ENCODE peak calls at places on chromosomes 4 and X, in four cellular contexts. L is CD8-positive, alpha-beta T cell; A is HFF-Myc; P is ascending aorta. M is an unnamed sample.

GRCh38 chr4:102541708-102542107 is 40.5 kb downstream of the NFKB1 start:
- DNase-seq in A (no peak), L (no peak), P (no peak), M (no peak)

GRCh38 chrX:45622538-45622937 is 421.9 kb upstream of the DIPK2B start:
- DNase-seq in L (no peak), A (peak), P (no peak), M (peak)

GRCh38 chr4:98046665-98047064 is 96.6 kb downstream of the STPG2 start:
- DNase-seq in P (no peak), A (no peak), L (no peak), M (no peak)

GRCh38 chr4:45437381-45437780 is 686.5 kb downstream of the GABRG1 start:
- DNase-seq in P (no peak), A (no peak), L (no peak), M (no peak)

GRCh38 chr4:119131160-119131559 is 4.5 kb upstream of the MYOZ2 start:
- DNase-seq in A (no peak), L (no peak), P (no peak), M (no peak)

GRCh38 chr4:185892165-185892564 is 80.2 kb upstream of the SORBS2 start:
- DNase-seq in A (no peak), L (no peak), P (no peak), M (no peak)

GRCh38 chr4:15848191-15848842 is 70.2 kb downstream of the CD38 start:
- DNase-seq in P (no peak), L (no peak), A (no peak), M (no peak)

GRCh38 chrX:149286940-149287349 is 218.2 kb downstream of the IDS start:
- DNase-seq in A (no peak), P (no peak), L (peak), M (no peak)

GRCh38 chr4:74316397-74316796 is 8.1 kb downstream of the EPGN start:
- DNase-seq in P (no peak), L (no peak), A (no peak), M (no peak)

DNA sequence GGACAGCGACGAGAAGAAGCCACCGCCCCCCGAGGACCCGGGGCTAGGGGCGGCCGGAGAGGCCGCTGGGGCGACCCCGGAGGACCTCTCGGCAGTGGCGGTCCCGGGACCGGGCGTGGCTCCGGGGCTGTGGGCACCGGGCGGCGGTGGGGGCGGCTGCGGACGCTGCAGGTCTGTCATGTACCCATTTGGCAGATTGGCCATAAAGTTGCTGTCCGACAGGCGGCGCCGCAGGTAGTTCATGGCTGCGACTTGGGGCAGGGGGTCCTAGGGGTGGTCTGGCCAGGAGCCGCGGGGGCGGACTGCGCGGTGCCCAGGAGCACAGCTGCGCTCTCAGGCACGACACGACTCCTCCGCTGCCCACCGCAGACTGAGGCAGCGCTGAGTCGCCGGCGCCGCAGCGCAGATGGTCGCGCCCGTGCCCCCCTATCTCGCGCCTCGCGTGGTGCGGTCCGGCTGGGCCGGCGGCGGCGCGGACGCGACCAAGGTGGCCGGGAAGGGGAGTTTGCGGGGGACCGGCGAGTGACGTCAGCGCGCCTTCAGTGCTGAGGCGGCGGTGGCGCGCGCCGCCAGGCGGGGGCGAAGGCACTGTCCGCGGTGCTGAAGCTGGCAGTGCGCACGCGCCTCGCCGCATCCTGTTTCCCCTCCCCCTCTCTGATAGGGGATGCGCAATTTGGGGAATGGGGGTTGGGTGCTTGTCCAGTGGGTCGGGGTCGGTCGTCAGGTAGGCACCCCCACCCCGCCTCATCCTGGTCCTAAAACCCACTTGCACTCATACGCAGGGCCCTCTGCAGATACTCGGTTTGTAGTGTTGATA is at the start of gene SYN1:
- DNase-seq in L (peak), A (peak), P (no peak), M (no peak)
- H3K4me3 ChIP-seq in L (peak), A (peak), P (peak), M (peak)

GRCh38 chr4:77697860-77698599 is 92.4 kb downstream of the CXCL13 start:
- DNase-seq in L (no peak), A (peak), P (no peak), M (peak)
- TF ChIP-seq CTCF in L (no peak), A (peak), P (no peak), M (peak)

DNA sequence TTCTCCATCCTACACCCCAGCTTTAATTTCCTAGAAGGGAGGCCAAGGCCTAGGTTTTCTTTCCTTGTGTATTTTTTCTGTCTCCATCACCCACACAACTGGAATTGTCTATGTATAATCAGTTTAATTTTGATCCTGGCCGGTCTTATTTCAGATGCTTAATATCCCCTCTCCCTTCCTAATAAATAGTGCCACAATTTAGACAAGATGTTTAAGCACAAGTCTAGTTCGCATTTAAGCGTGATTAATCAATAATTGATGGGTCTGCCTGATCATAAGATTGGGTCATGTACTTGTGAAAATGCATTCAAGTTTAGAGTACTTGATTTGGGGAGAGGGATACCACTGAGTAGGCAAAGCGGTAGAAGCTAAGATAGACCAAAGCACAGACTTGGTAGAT is 2.4 kb downstream of the BMP2K start:
- DNase-seq in L (no peak), P (no peak), A (no peak), M (no peak)
- H3K4me3 ChIP-seq in L (no peak), P (peak), A (peak), M (peak)

DNA sequence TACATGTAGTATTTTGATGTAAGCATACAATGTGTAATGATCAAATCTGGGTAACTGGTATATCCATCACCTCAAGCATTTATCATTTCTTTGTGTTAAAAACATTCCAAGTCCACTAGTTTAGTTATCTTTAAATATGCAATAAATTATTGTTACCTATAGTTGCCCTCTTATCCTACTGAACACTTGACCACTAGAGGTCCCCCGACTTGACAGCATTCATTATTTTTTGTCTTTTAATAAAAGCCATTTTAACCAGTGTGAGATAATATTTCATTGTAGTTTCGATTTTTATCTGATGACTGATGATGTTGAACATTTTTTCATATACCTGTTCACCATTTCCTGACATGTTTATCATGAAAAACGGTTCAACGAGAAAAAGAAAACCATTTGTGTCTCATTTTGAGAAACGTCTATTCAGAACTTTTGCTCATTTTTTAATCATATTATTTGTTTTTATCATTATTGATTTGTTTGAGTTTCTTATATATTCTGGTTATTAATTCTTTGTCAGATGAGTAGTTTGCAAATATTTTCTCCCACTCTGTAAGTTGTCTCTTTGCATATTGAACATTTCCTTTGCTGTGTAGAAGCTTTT is 199.0 kb upstream of the CXXC4 start:
- DNase-seq in L (no peak), A (no peak), P (no peak), M (no peak)
- TF ChIP-seq CTCF in L (no peak), A (no peak), P (no peak), M (no peak)

GRCh38 chrX:131727778-131728177 is 183.9 kb downstream of the OR13H1 start:
- DNase-seq in A (no peak), P (no peak), L (no peak), M (no peak)

GRCh38 chrX:131729295-131729694 is 185.4 kb downstream of the OR13H1 start:
- DNase-seq in L (no peak), P (peak), A (no peak), M (no peak)

GRCh38 chrX:131725001-131725654 is 181.3 kb downstream of the OR13H1 start:
- DNase-seq in P (no peak), L (no peak), A (no peak), M (no peak)

GRCh38 chrX:131724292-131724691 is 180.4 kb downstream of the OR13H1 start:
- DNase-seq in P (no peak), L (no peak), A (no peak), M (no peak)

DNA sequence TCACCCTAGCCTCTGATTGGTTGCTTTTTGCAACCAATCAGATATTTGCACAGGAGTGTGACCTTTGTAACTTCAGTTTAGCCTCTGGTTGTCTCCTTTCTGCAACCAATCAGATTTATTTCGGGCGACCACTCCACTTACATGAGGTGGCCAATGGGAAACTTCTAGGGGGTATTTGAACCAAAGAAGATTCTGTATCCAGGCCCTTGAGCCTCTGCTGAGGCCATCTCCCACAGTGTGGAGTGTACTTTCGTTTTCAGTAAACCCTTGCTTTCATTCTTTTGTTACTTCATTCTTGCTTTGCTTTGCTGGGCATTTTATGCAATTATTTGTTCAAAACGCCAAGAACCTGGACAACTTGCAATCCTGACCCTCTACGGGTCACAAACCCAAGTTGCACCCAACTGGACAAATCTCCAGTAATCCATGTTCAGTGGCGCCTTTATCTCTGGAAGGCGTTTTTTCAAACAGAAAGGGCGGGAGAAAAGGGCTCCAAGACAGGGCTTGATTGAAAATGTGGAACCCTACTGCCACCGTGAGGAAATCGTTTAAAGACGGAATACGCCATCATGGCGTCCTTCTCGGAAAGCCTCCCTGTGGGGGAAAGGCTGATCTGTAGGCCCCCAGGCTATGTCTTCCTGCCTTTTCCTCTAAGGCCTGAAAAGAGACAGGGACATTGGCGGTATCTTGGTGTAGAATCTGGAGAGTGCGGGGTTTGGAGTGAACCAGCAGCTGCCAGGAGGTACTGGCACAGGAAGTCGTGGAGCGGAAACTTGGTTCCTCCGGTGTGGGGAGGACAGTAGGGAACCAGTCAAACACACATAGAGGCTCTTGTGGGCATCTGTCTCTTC is 184.6 kb downstream of the OR13H1 start:
- DNase-seq in L (no peak), P (peak), A (no peak), M (no peak)
- H3K4me3 ChIP-seq in L (no peak), P (peak), A (no peak), M (no peak)

M was measured in AG04449.